ENCODE peak calls at places on chromosomes 12 and 14, in eight cellular contexts. One of them, this sample, is unnamed.
A peak's percentile ranks its signal among the peaks of the same experiment; 100 is the strongest.

GRCh38 chr12:13784504-13784903 is 196.9 kb downstream of the GRIN2B start:
- DNase-seq in ELR: no peak
- DNase-seq in activated naive CD8-positive, alpha-beta T cell treated with anti-CD3 and anti-CD28 coated beads, Interleukin-2, amount 50 U/mL, for 24 hours: no peak
- DNase-seq in right lobe of liver: no peak
- DNase-seq in WTC11: no peak
- DNase-seq in ACHN: no peak
- DNase-seq in GM03348: no peak
- DNase-seq in endothelial cell of umbilical vein: no peak
- DNase-seq in this sample: no peak

GRCh38 chr14:94650806-94651805 is 38.9 kb downstream of the SERPINA3 start:
- DNase-seq in ELR: no peak
- DNase-seq in activated naive CD8-positive, alpha-beta T cell treated with anti-CD3 and anti-CD28 coated beads, Interleukin-2, amount 50 U/mL, for 24 hours: no peak
- DNase-seq in right lobe of liver: no peak
- DNase-seq in WTC11: no peak
- DNase-seq in ACHN: no peak
- DNase-seq in GM03348: no peak
- DNase-seq in endothelial cell of umbilical vein: no peak
- DNase-seq in this sample: no peak

GRCh38 chr12:40012709-40013108 is 93.2 kb downstream of the SLC2A13 start:
- DNase-seq in ELR: no peak
- DNase-seq in activated naive CD8-positive, alpha-beta T cell treated with anti-CD3 and anti-CD28 coated beads, Interleukin-2, amount 50 U/mL, for 24 hours: no peak
- DNase-seq in right lobe of liver: no peak
- DNase-seq in WTC11: no peak
- DNase-seq in ACHN: peak; percentile 47
- DNase-seq in GM03348: no peak
- DNase-seq in endothelial cell of umbilical vein: peak; percentile 11
- DNase-seq in this sample: no peak

GRCh38 chr12:92648242-92649031 is 54.4 kb upstream of the PLEKHG7 start:
- DNase-seq in ELR: peak; percentile 20
- DNase-seq in activated naive CD8-positive, alpha-beta T cell treated with anti-CD3 and anti-CD28 coated beads, Interleukin-2, amount 50 U/mL, for 24 hours: no peak
- DNase-seq in right lobe of liver: no peak
- DNase-seq in WTC11: no peak
- DNase-seq in ACHN: no peak
- DNase-seq in GM03348: no peak
- DNase-seq in endothelial cell of umbilical vein: peak; percentile 29
- DNase-seq in this sample: no peak

GRCh38 chr14:105067140-105067968 is 2.1 kb upstream of the GPR132 start:
- DNase-seq in ELR: peak; percentile 83
- DNase-seq in activated naive CD8-positive, alpha-beta T cell treated with anti-CD3 and anti-CD28 coated beads, Interleukin-2, amount 50 U/mL, for 24 hours: peak; percentile 74
- DNase-seq in right lobe of liver: peak; percentile 26
- DNase-seq in WTC11: no peak
- DNase-seq in ACHN: peak; percentile 30
- DNase-seq in GM03348: peak; percentile 47
- DNase-seq in endothelial cell of umbilical vein: no peak
- DNase-seq in this sample: peak; percentile 79

GRCh38 chr12:46764005-46764404 is 61.8 kb downstream of the SLC38A4 start:
- DNase-seq in ELR: no peak
- DNase-seq in activated naive CD8-positive, alpha-beta T cell treated with anti-CD3 and anti-CD28 coated beads, Interleukin-2, amount 50 U/mL, for 24 hours: no peak
- DNase-seq in right lobe of liver: no peak
- DNase-seq in WTC11: no peak
- DNase-seq in ACHN: no peak
- DNase-seq in GM03348: no peak
- DNase-seq in endothelial cell of umbilical vein: no peak
- DNase-seq in this sample: no peak

GRCh38 chr12:1855241-1855640 is 34.9 kb downstream of the LRTM2 start:
- DNase-seq in ELR: peak; percentile 17
- DNase-seq in activated naive CD8-positive, alpha-beta T cell treated with anti-CD3 and anti-CD28 coated beads, Interleukin-2, amount 50 U/mL, for 24 hours: no peak
- DNase-seq in right lobe of liver: no peak
- DNase-seq in WTC11: no peak
- DNase-seq in ACHN: no peak
- DNase-seq in GM03348: no peak
- DNase-seq in endothelial cell of umbilical vein: no peak
- DNase-seq in this sample: no peak

GRCh38 chr14:89912667-89913211 is 41.8 kb downstream of the EFCAB11 start:
- DNase-seq in ELR: peak; percentile 96
- DNase-seq in activated naive CD8-positive, alpha-beta T cell treated with anti-CD3 and anti-CD28 coated beads, Interleukin-2, amount 50 U/mL, for 24 hours: no peak
- DNase-seq in right lobe of liver: no peak
- DNase-seq in WTC11: no peak
- DNase-seq in ACHN: peak; percentile 54
- DNase-seq in GM03348: peak; percentile 87
- DNase-seq in endothelial cell of umbilical vein: peak; percentile 87
- DNase-seq in this sample: no peak

GRCh38 chr12:112430929-112431328 is 12.2 kb downstream of the PTPN11 start:
- DNase-seq in ELR: no peak
- DNase-seq in activated naive CD8-positive, alpha-beta T cell treated with anti-CD3 and anti-CD28 coated beads, Interleukin-2, amount 50 U/mL, for 24 hours: peak; percentile 27
- DNase-seq in right lobe of liver: no peak
- DNase-seq in WTC11: no peak
- DNase-seq in ACHN: no peak
- DNase-seq in GM03348: no peak
- DNase-seq in endothelial cell of umbilical vein: no peak
- DNase-seq in this sample: no peak

GRCh38 chr12:52608826-52609630 is 7.8 kb upstream of the KRT72 start:
- DNase-seq in ELR: no peak
- DNase-seq in activated naive CD8-positive, alpha-beta T cell treated with anti-CD3 and anti-CD28 coated beads, Interleukin-2, amount 50 U/mL, for 24 hours: no peak
- DNase-seq in right lobe of liver: no peak
- DNase-seq in WTC11: no peak
- DNase-seq in ACHN: no peak
- DNase-seq in GM03348: no peak
- DNase-seq in endothelial cell of umbilical vein: no peak
- DNase-seq in this sample: no peak

GRCh38 chr12:124949779-124950728 is 35.6 kb upstream of the UBC start:
- DNase-seq in ELR: no peak
- DNase-seq in activated naive CD8-positive, alpha-beta T cell treated with anti-CD3 and anti-CD28 coated beads, Interleukin-2, amount 50 U/mL, for 24 hours: no peak
- DNase-seq in right lobe of liver: no peak
- DNase-seq in WTC11: no peak
- DNase-seq in ACHN: no peak
- DNase-seq in GM03348: peak; percentile 1
- DNase-seq in endothelial cell of umbilical vein: no peak
- DNase-seq in this sample: no peak

GRCh38 chr14:61749867-61750266 is 12.4 kb upstream of the SNAPC1 start:
- DNase-seq in ELR: no peak
- DNase-seq in activated naive CD8-positive, alpha-beta T cell treated with anti-CD3 and anti-CD28 coated beads, Interleukin-2, amount 50 U/mL, for 24 hours: no peak
- DNase-seq in right lobe of liver: no peak
- DNase-seq in WTC11: no peak
- DNase-seq in ACHN: peak; percentile 50
- DNase-seq in GM03348: no peak
- DNase-seq in endothelial cell of umbilical vein: peak; percentile 48
- DNase-seq in this sample: no peak

GRCh38 chr12:11763760-11764520 is 114.5 kb downstream of the ETV6 start:
- DNase-seq in ELR: peak; percentile 49
- DNase-seq in activated naive CD8-positive, alpha-beta T cell treated with anti-CD3 and anti-CD28 coated beads, Interleukin-2, amount 50 U/mL, for 24 hours: no peak
- DNase-seq in right lobe of liver: no peak
- DNase-seq in WTC11: no peak
- DNase-seq in ACHN: peak; percentile 88
- DNase-seq in GM03348: peak; percentile 87
- DNase-seq in endothelial cell of umbilical vein: no peak
- DNase-seq in this sample: no peak

GRCh38 chr14:74634481-74634880 is 22.4 kb upstream of the LTBP2 start:
- DNase-seq in ELR: no peak
- DNase-seq in activated naive CD8-positive, alpha-beta T cell treated with anti-CD3 and anti-CD28 coated beads, Interleukin-2, amount 50 U/mL, for 24 hours: no peak
- DNase-seq in right lobe of liver: no peak
- DNase-seq in WTC11: no peak
- DNase-seq in ACHN: no peak
- DNase-seq in GM03348: peak; percentile 65
- DNase-seq in endothelial cell of umbilical vein: no peak
- DNase-seq in this sample: no peak

GRCh38 chr14:34060747-34061050 is 109.8 kb upstream of the EGLN3 start:
- DNase-seq in ELR: no peak
- DNase-seq in activated naive CD8-positive, alpha-beta T cell treated with anti-CD3 and anti-CD28 coated beads, Interleukin-2, amount 50 U/mL, for 24 hours: no peak
- DNase-seq in right lobe of liver: no peak
- DNase-seq in WTC11: no peak
- DNase-seq in ACHN: no peak
- DNase-seq in GM03348: no peak
- DNase-seq in endothelial cell of umbilical vein: no peak
- DNase-seq in this sample: no peak

GRCh38 chr14:60945984-60946383 is 34.9 kb downstream of the TRMT5 start:
- DNase-seq in ELR: no peak
- DNase-seq in activated naive CD8-positive, alpha-beta T cell treated with anti-CD3 and anti-CD28 coated beads, Interleukin-2, amount 50 U/mL, for 24 hours: no peak
- DNase-seq in right lobe of liver: no peak
- DNase-seq in WTC11: no peak
- DNase-seq in ACHN: no peak
- DNase-seq in GM03348: no peak
- DNase-seq in endothelial cell of umbilical vein: no peak
- DNase-seq in this sample: no peak

GRCh38 chr12:95197636-95198035 is 19.6 kb downstream of the FGD6 start:
- DNase-seq in ELR: no peak
- DNase-seq in activated naive CD8-positive, alpha-beta T cell treated with anti-CD3 and anti-CD28 coated beads, Interleukin-2, amount 50 U/mL, for 24 hours: no peak
- DNase-seq in right lobe of liver: no peak
- DNase-seq in WTC11: no peak
- DNase-seq in ACHN: no peak
- DNase-seq in GM03348: no peak
- DNase-seq in endothelial cell of umbilical vein: no peak
- DNase-seq in this sample: no peak

GRCh38 chr14:106807493-106807892 is 1281.1 kb downstream of the TMEM121 start:
- DNase-seq in ELR: no peak
- DNase-seq in activated naive CD8-positive, alpha-beta T cell treated with anti-CD3 and anti-CD28 coated beads, Interleukin-2, amount 50 U/mL, for 24 hours: no peak
- DNase-seq in right lobe of liver: no peak
- DNase-seq in WTC11: no peak
- DNase-seq in ACHN: no peak
- DNase-seq in GM03348: no peak
- DNase-seq in endothelial cell of umbilical vein: no peak
- DNase-seq in this sample: no peak

GRCh38 chr12:75636607-75637006 is 125.2 kb upstream of the KRR1 start:
- DNase-seq in ELR: no peak
- DNase-seq in activated naive CD8-positive, alpha-beta T cell treated with anti-CD3 and anti-CD28 coated beads, Interleukin-2, amount 50 U/mL, for 24 hours: no peak
- DNase-seq in right lobe of liver: no peak
- DNase-seq in WTC11: no peak
- DNase-seq in ACHN: no peak
- DNase-seq in GM03348: no peak
- DNase-seq in endothelial cell of umbilical vein: no peak
- DNase-seq in this sample: no peak

GRCh38 chr14:23380197-23381016 is 3.6 kb downstream of the CMTM5 start:
- DNase-seq in ELR: no peak
- DNase-seq in activated naive CD8-positive, alpha-beta T cell treated with anti-CD3 and anti-CD28 coated beads, Interleukin-2, amount 50 U/mL, for 24 hours: no peak
- DNase-seq in right lobe of liver: no peak
- DNase-seq in WTC11: no peak
- DNase-seq in ACHN: no peak
- DNase-seq in GM03348: no peak
- DNase-seq in endothelial cell of umbilical vein: no peak
- DNase-seq in this sample: no peak

GRCh38 chr12:44015333-44015941 is 179.6 kb downstream of the TMEM117 start:
- DNase-seq in ELR: peak; percentile 63
- DNase-seq in activated naive CD8-positive, alpha-beta T cell treated with anti-CD3 and anti-CD28 coated beads, Interleukin-2, amount 50 U/mL, for 24 hours: no peak
- DNase-seq in right lobe of liver: no peak
- DNase-seq in WTC11: no peak
- DNase-seq in ACHN: peak; percentile 73
- DNase-seq in GM03348: peak; percentile 56
- DNase-seq in endothelial cell of umbilical vein: peak; percentile 56
- DNase-seq in this sample: no peak

GRCh38 chr12:3777206-3777809 is 24.4 kb upstream of the CRACR2A start:
- DNase-seq in ELR: peak; percentile 68
- DNase-seq in activated naive CD8-positive, alpha-beta T cell treated with anti-CD3 and anti-CD28 coated beads, Interleukin-2, amount 50 U/mL, for 24 hours: no peak
- DNase-seq in right lobe of liver: no peak
- DNase-seq in WTC11: no peak
- DNase-seq in ACHN: peak; percentile 69
- DNase-seq in GM03348: peak; percentile 75
- DNase-seq in endothelial cell of umbilical vein: peak; percentile 60
- DNase-seq in this sample: no peak

GRCh38 chr12:103495783-103496456 is at the start of gene C12orf42:
- DNase-seq in ELR: peak; percentile 43
- DNase-seq in activated naive CD8-positive, alpha-beta T cell treated with anti-CD3 and anti-CD28 coated beads, Interleukin-2, amount 50 U/mL, for 24 hours: peak; percentile 59
- DNase-seq in right lobe of liver: peak; percentile 37
- DNase-seq in WTC11: peak; percentile 50
- DNase-seq in ACHN: peak; percentile 58
- DNase-seq in GM03348: peak; percentile 44
- DNase-seq in endothelial cell of umbilical vein: peak; percentile 5
- DNase-seq in this sample: peak; percentile 58

GRCh38 chr12:9798008-9798619 is 29.2 kb upstream of the KLRF1 start:
- DNase-seq in ELR: peak; percentile 80
- DNase-seq in activated naive CD8-positive, alpha-beta T cell treated with anti-CD3 and anti-CD28 coated beads, Interleukin-2, amount 50 U/mL, for 24 hours: peak; percentile 61
- DNase-seq in right lobe of liver: no peak
- DNase-seq in WTC11: peak; percentile 63
- DNase-seq in ACHN: peak; percentile 82
- DNase-seq in GM03348: no peak
- DNase-seq in endothelial cell of umbilical vein: peak; percentile 87
- DNase-seq in this sample: peak; percentile 28

GRCh38 chr12:28456934-28457710 is 266.9 kb downstream of the CCDC91 start:
- DNase-seq in ELR: no peak
- DNase-seq in activated naive CD8-positive, alpha-beta T cell treated with anti-CD3 and anti-CD28 coated beads, Interleukin-2, amount 50 U/mL, for 24 hours: no peak
- DNase-seq in right lobe of liver: no peak
- DNase-seq in WTC11: no peak
- DNase-seq in ACHN: no peak
- DNase-seq in GM03348: no peak
- DNase-seq in endothelial cell of umbilical vein: no peak
- DNase-seq in this sample: no peak

GRCh38 chr14:32588448-32589320 is 259.6 kb downstream of the AKAP6 start:
- DNase-seq in ELR: peak; percentile 66
- DNase-seq in activated naive CD8-positive, alpha-beta T cell treated with anti-CD3 and anti-CD28 coated beads, Interleukin-2, amount 50 U/mL, for 24 hours: no peak
- DNase-seq in right lobe of liver: no peak
- DNase-seq in WTC11: peak; percentile 20
- DNase-seq in ACHN: peak; percentile 50
- DNase-seq in GM03348: peak; percentile 39
- DNase-seq in endothelial cell of umbilical vein: peak; percentile 36
- DNase-seq in this sample: no peak

GRCh38 chr12:54879132-54879531 is 24.8 kb downstream of the MUCL1 start:
- DNase-seq in ELR: no peak
- DNase-seq in activated naive CD8-positive, alpha-beta T cell treated with anti-CD3 and anti-CD28 coated beads, Interleukin-2, amount 50 U/mL, for 24 hours: no peak
- DNase-seq in right lobe of liver: no peak
- DNase-seq in WTC11: no peak
- DNase-seq in ACHN: no peak
- DNase-seq in GM03348: no peak
- DNase-seq in endothelial cell of umbilical vein: no peak
- DNase-seq in this sample: no peak

GRCh38 chr12:56521590-56522371 is at the start of gene RBMS2:
- DNase-seq in ELR: peak; percentile 96
- DNase-seq in activated naive CD8-positive, alpha-beta T cell treated with anti-CD3 and anti-CD28 coated beads, Interleukin-2, amount 50 U/mL, for 24 hours: peak; percentile 35
- DNase-seq in right lobe of liver: peak; percentile 46
- DNase-seq in WTC11: peak; percentile 79
- DNase-seq in ACHN: peak; percentile 97
- DNase-seq in GM03348: peak; percentile 80
- DNase-seq in endothelial cell of umbilical vein: peak; percentile 94
- DNase-seq in this sample: no peak

GRCh38 chr12:60052483-60052882 is 456.7 kb downstream of the SLC16A7 start:
- DNase-seq in ELR: peak; percentile 8
- DNase-seq in activated naive CD8-positive, alpha-beta T cell treated with anti-CD3 and anti-CD28 coated beads, Interleukin-2, amount 50 U/mL, for 24 hours: no peak
- DNase-seq in right lobe of liver: no peak
- DNase-seq in WTC11: no peak
- DNase-seq in ACHN: no peak
- DNase-seq in GM03348: no peak
- DNase-seq in endothelial cell of umbilical vein: peak; percentile 39
- DNase-seq in this sample: no peak

GRCh38 chr12:19744760-19745218 is 305.5 kb downstream of the AEBP2 start:
- DNase-seq in ELR: peak; percentile 3
- DNase-seq in activated naive CD8-positive, alpha-beta T cell treated with anti-CD3 and anti-CD28 coated beads, Interleukin-2, amount 50 U/mL, for 24 hours: no peak
- DNase-seq in right lobe of liver: no peak
- DNase-seq in WTC11: no peak
- DNase-seq in ACHN: no peak
- DNase-seq in GM03348: no peak
- DNase-seq in endothelial cell of umbilical vein: peak; percentile 99
- DNase-seq in this sample: no peak

GRCh38 chr12:53217930-53218307 is 10.9 kb upstream of the ITGB7 start:
- DNase-seq in ELR: no peak
- DNase-seq in activated naive CD8-positive, alpha-beta T cell treated with anti-CD3 and anti-CD28 coated beads, Interleukin-2, amount 50 U/mL, for 24 hours: no peak
- DNase-seq in right lobe of liver: no peak
- DNase-seq in WTC11: no peak
- DNase-seq in ACHN: no peak
- DNase-seq in GM03348: no peak
- DNase-seq in endothelial cell of umbilical vein: no peak
- DNase-seq in this sample: no peak

GRCh38 chr14:37091651-37092050 is 80.8 kb downstream of the SLC25A21 start:
- DNase-seq in ELR: no peak
- DNase-seq in activated naive CD8-positive, alpha-beta T cell treated with anti-CD3 and anti-CD28 coated beads, Interleukin-2, amount 50 U/mL, for 24 hours: no peak
- DNase-seq in right lobe of liver: no peak
- DNase-seq in WTC11: no peak
- DNase-seq in ACHN: no peak
- DNase-seq in GM03348: no peak
- DNase-seq in endothelial cell of umbilical vein: no peak
- DNase-seq in this sample: no peak

GRCh38 chr14:94337274-94337673 is 14.1 kb upstream of the SERPINA6 start:
- DNase-seq in ELR: peak; percentile 70
- DNase-seq in activated naive CD8-positive, alpha-beta T cell treated with anti-CD3 and anti-CD28 coated beads, Interleukin-2, amount 50 U/mL, for 24 hours: peak; percentile 11
- DNase-seq in right lobe of liver: no peak
- DNase-seq in WTC11: no peak
- DNase-seq in ACHN: peak; percentile 16
- DNase-seq in GM03348: no peak
- DNase-seq in endothelial cell of umbilical vein: no peak
- DNase-seq in this sample: no peak

GRCh38 chr14:72574687-72575086 is 319.2 kb downstream of the DPF3 start:
- DNase-seq in ELR: no peak
- DNase-seq in activated naive CD8-positive, alpha-beta T cell treated with anti-CD3 and anti-CD28 coated beads, Interleukin-2, amount 50 U/mL, for 24 hours: no peak
- DNase-seq in right lobe of liver: no peak
- DNase-seq in WTC11: no peak
- DNase-seq in ACHN: no peak
- DNase-seq in GM03348: no peak
- DNase-seq in endothelial cell of umbilical vein: no peak
- DNase-seq in this sample: no peak